ENCODE peak calls at places on chromosome 20, in seven cellular contexts. D is non-pigmented ciliary epithelial cell, R is sigmoid colon, N is H4, C is glutamatergic neuron, E is H7, O is heart right ventricle. Y is an unnamed sample.

GRCh38 chr20:48738399-48739304 is 89.1 kb downstream of the PREX1 start:
- DNase-seq in D (no peak), R (peak), N (no peak), C (no peak), E (no peak), O (no peak), Y (peak)

GRCh38 chr20:56442381-56443365 is 25.8 kb upstream of the RTF2 start:
- DNase-seq in D (no peak), R (peak), N (no peak), C (no peak), E (no peak), O (no peak), Y (no peak)

GRCh38 chr20:64119301-64119680 is 11.9 kb upstream of the NPBWR2 start:
- DNase-seq in D (no peak), R (no peak), N (no peak), C (peak), E (no peak), O (no peak), Y (no peak)

GRCh38 chr20:40781979-40782378 is 92.9 kb upstream of the MAFB start:
- DNase-seq in D (no peak), R (no peak), N (no peak), C (no peak), E (no peak), O (no peak), Y (no peak)

GRCh38 chr20:63941282-63942060 is 14.7 kb downstream of the UCKL1 start:
- DNase-seq in D (no peak), R (peak), N (no peak), C (peak), E (peak), O (peak), Y (peak)

GRCh38 chr20:35003211-35004031 is 47.8 kb downstream of the MYH7B start:
- DNase-seq in D (no peak), R (peak), N (no peak), C (no peak), E (peak), O (no peak), Y (peak)

GRCh38 chr20:1827974-1828785 is 67.0 kb upstream of the SIRPA start:
- DNase-seq in D (no peak), R (peak), N (peak), C (no peak), E (peak), O (peak), Y (no peak)

GRCh38 chr20:31239139-31239538 is 18.3 kb upstream of the DEFB115 start:
- DNase-seq in D (no peak), R (no peak), N (no peak), C (no peak), E (no peak), O (no peak), Y (no peak)

GRCh38 chr20:37228656-37229055 is 33.0 kb downstream of the GHRH start:
- DNase-seq in D (no peak), R (no peak), N (no peak), C (no peak), E (no peak), O (peak), Y (no peak)

GRCh38 chr20:19566226-19566960 is 191.7 kb upstream of the RIN2 start:
- DNase-seq in D (no peak), R (no peak), N (no peak), C (no peak), E (no peak), O (no peak), Y (no peak)

GRCh38 chr20:43942661-43943285 is 28.1 kb downstream of the TOX2 start:
- DNase-seq in D (no peak), R (no peak), N (peak), C (no peak), E (no peak), O (no peak), Y (no peak)

GRCh38 chr20:40741507-40742106 is 52.6 kb upstream of the MAFB start:
- DNase-seq in D (peak), R (no peak), N (no peak), C (peak), E (peak), O (peak), Y (no peak)

GRCh38 chr20:51463998-51464397 is 78.5 kb downstream of the NFATC2 start:
- DNase-seq in D (no peak), R (no peak), N (no peak), C (no peak), E (no peak), O (no peak), Y (no peak)

GRCh38 chr20:34970193-34971037 is 14.7 kb downstream of the MYH7B start:
- DNase-seq in D (no peak), R (no peak), N (no peak), C (no peak), E (peak), O (no peak), Y (no peak)

GRCh38 chr20:16479666-16480065 is 93.6 kb downstream of the KIF16B start:
- DNase-seq in D (no peak), R (no peak), N (peak), C (no peak), E (no peak), O (no peak), Y (no peak)

GRCh38 chr20:4324611-4325238 is 309.4 kb upstream of the RNF24 start:
- DNase-seq in D (no peak), R (no peak), N (no peak), C (no peak), E (no peak), O (no peak), Y (no peak)

Y was measured in kidney.